ENCODE peak calls at places on chromosome 12, in seven cellular contexts. P is ascending aorta; M is right cardiac atrium; K is naive thymus-derived CD4-positive, alpha-beta T cell; Z is body of pancreas; F is psoas muscle; C is sigmoid colon. R is an unnamed sample.

GRCh38 chr12:65882504-65882903 is 58.2 kb downstream of the HMGA2 start:
- DNase-seq in P (no peak), M (no peak), K (no peak), Z (no peak), F (no peak), C (no peak), R (no peak)

GRCh38 chr12:47835017-47835830 is 15.5 kb upstream of the HDAC7 start:
- DNase-seq in P (no peak), M (peak; percentile 32), K (no peak), Z (no peak), F (no peak), C (peak; percentile 46), R (no peak)

GRCh38 chr12:93614917-93615596 is 42.6 kb downstream of the SOCS2 start:
- DNase-seq in P (no peak), M (no peak), K (no peak), Z (no peak), F (no peak), C (no peak), R (no peak)

GRCh38 chr12:96810057-96810456 is 97.0 kb upstream of the NEDD1 start:
- DNase-seq in P (no peak), M (no peak), K (no peak), Z (no peak), F (no peak), C (no peak), R (no peak)

GRCh38 chr12:25052191-25053020 is 103.5 kb upstream of the BCAT1 start:
- DNase-seq in P (no peak), M (no peak), K (peak; percentile 92), Z (no peak), F (no peak), C (no peak), R (no peak)

GRCh38 chr12:14417717-14418116 is 52.2 kb downstream of the ATF7IP start:
- DNase-seq in P (peak; percentile 24), M (peak; percentile 79), K (peak; percentile 88), Z (peak; percentile 71), F (peak; percentile 47), C (peak; percentile 77), R (no peak)

GRCh38 chr12:51335931-51336330 is 10.5 kb downstream of the CELA1 start:
- DNase-seq in P (no peak), M (no peak), K (no peak), Z (no peak), F (no peak), C (no peak), R (no peak)

GRCh38 chr12:48194780-48195179 is 8.3 kb downstream of the OR10AD1 start:
- DNase-seq in P (no peak), M (no peak), K (no peak), Z (no peak), F (no peak), C (no peak), R (no peak)

GRCh38 chr12:46944104-46944503 is 118.3 kb upstream of the SLC38A4 start:
- DNase-seq in P (no peak), M (no peak), K (no peak), Z (no peak), F (no peak), C (no peak), R (no peak)

GRCh38 chr12:95446511-95446910 is 27.4 kb upstream of the METAP2 start:
- DNase-seq in P (no peak), M (peak; percentile 89), K (no peak), Z (peak; percentile 17), F (peak; percentile 34), C (no peak), R (no peak)

GRCh38 chr12:122721057-122721545 is 4.5 kb upstream of the HCAR3 start:
- DNase-seq in P (no peak), M (no peak), K (no peak), Z (no peak), F (no peak), C (no peak), R (peak; percentile 89)

GRCh38 chr12:63151061-63151897 is at the start of gene AVPR1A:
- DNase-seq in P (no peak), M (peak; percentile 40), K (no peak), Z (peak; percentile 15), F (peak; percentile 19), C (no peak), R (no peak)

GRCh38 chr12:85468356-85469157 is 188.5 kb downstream of the ALX1 start:
- DNase-seq in P (no peak), M (no peak), K (peak; percentile 26), Z (peak; percentile 55), F (no peak), C (no peak), R (no peak)

GRCh38 chr12:92927436-92928116 is 1.5 kb downstream of the EEA1 start:
- DNase-seq in P (no peak), M (no peak), K (peak; percentile 42), Z (no peak), F (no peak), C (no peak), R (no peak)

GRCh38 chr12:132827763-132828703 is 636 bp downstream of the GOLGA3 start:
- DNase-seq in P (no peak), M (peak; percentile 73), K (no peak), Z (peak; percentile 46), F (no peak), C (no peak), R (no peak)

GRCh38 chr12:103884316-103884715 is 43.3 kb upstream of the NT5DC3 start:
- DNase-seq in P (no peak), M (no peak), K (peak; percentile 68), Z (no peak), F (no peak), C (no peak), R (no peak)

GRCh38 chr12:69405466-69405865 is 45.9 kb downstream of the YEATS4 start:
- DNase-seq in P (no peak), M (no peak), K (no peak), Z (no peak), F (peak; percentile 31), C (no peak), R (peak; percentile 92)

GRCh38 chr12:27542628-27543027 is 18.6 kb downstream of the PPFIBP1 start:
- DNase-seq in P (no peak), M (no peak), K (no peak), Z (no peak), F (no peak), C (no peak), R (no peak)

GRCh38 chr12:52537101-52537500 is 15.8 kb downstream of the KRT71 start:
- DNase-seq in P (no peak), M (no peak), K (no peak), Z (no peak), F (no peak), C (no peak), R (no peak)

GRCh38 chr12:52541709-52542108 is 11.2 kb downstream of the KRT71 start:
- DNase-seq in P (no peak), M (no peak), K (no peak), Z (no peak), F (no peak), C (no peak), R (no peak)

GRCh38 chr12:52540531-52540930 is 12.4 kb downstream of the KRT71 start:
- DNase-seq in P (no peak), M (no peak), K (no peak), Z (no peak), F (no peak), C (no peak), R (peak; percentile 32)

GRCh38 chr12:52539821-52540173 is 13.1 kb downstream of the KRT71 start:
- DNase-seq in P (no peak), M (no peak), K (no peak), Z (no peak), F (no peak), C (no peak), R (no peak)

GRCh38 chr12:52539024-52539820 is 13.7 kb downstream of the KRT71 start:
- DNase-seq in P (no peak), M (no peak), K (no peak), Z (no peak), F (no peak), C (no peak), R (no peak)
- H3K27ac ChIP-seq in P (no peak overlapping the region), M (no peak overlapping the region), K (no peak overlapping the region), Z (no peak overlapping the region), F (no peak overlapping the region), C (no peak overlapping the region), R (peak overlapping the region; percentile 72)

DNA sequence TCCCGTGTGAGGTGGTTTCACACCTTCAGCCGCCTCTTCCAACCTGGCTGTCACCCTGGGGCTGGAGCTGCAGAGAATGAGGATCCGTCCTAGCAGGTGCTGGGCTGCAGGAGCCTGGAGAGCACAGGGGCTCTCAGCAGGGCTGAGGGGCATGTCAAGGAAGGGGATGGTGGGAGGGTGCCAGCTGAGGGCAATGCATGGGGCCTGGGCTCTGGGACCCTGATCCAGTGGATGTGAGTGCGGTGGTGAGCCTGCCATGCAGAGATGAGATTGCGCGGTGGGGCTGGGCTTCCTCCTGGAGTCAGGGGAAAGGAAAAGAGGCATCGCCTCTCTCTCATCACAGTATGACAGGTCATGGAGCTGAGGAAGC is 31.5 kb downstream of the ANAPC7 start:
- DNase-seq in P (no peak), M (no peak), K (no peak), Z (no peak), F (no peak), C (no peak), R (no peak)
- H3K4me3 ChIP-seq in P (no peak overlapping the region), M (no peak overlapping the region), K (no peak overlapping the region), Z (no peak overlapping the region), F (no peak overlapping the region), C (no peak overlapping the region), R (no peak overlapping the region)

GRCh38 chr12:106758349-106758951 is 16.0 kb upstream of the RIC8B start:
- DNase-seq in P (no peak), M (no peak), K (no peak), Z (no peak), F (no peak), C (no peak), R (no peak)

GRCh38 chr12:106757623-106758348 is 16.7 kb upstream of the RIC8B start:
- DNase-seq in P (no peak), M (no peak), K (no peak), Z (no peak), F (no peak), C (no peak), R (no peak)

GRCh38 chr12:106764738-106765137 is 9.7 kb upstream of the RIC8B start:
- DNase-seq in P (no peak), M (no peak), K (no peak), Z (no peak), F (no peak), C (no peak), R (no peak)

GRCh38 chr12:106760184-106760531 is 14.3 kb upstream of the RIC8B start:
- DNase-seq in P (no peak), M (no peak), K (peak; percentile 50), Z (no peak), F (no peak), C (no peak), R (no peak)

DNA sequence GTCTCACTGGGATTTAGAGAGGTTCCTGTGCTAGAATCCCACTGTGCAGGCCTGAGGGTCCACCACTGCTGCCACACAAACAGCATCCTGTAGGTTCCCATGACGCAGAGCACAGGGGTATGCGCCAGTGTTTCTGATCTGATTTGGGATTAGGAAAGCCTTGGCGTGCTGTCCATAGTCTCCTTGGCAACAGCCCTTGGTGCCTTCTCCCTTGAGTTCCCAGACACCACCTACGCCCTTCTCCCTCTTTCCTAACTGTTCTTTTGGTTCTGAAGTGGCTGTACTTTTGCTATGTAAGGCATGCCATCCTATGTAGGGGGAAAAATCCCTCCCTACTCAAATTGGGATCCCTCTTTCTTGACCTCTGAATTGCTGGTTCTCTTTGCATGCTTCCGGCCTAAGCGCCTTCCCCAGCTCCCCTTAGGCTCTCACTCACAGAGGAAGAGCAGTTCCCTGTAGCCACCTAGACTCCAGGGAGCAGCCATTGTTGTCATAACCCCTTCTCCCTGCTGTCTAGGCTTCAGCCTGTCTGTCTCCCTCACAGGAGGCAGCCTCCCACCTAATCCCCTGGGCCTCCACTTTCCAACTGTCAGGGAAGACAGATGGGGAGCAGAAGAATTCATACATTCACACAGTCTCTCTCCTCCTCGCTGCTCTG is 14.8 kb upstream of the RIC8B start:
- DNase-seq in P (no peak), M (no peak), K (no peak), Z (no peak), F (no peak), C (no peak), R (no peak)
- H3K27ac ChIP-seq in P (peak overlapping the region; percentile 14), M (no peak overlapping the region), K (peak overlapping the region; percentile 65), Z (no peak overlapping the region), F (no peak overlapping the region), C (no peak overlapping the region), R (no peak overlapping the region)

GRCh38 chr12:53253298-53253697 is 14.8 kb upstream of the ESPL1 start:
- DNase-seq in P (no peak), M (peak; percentile 45), K (no peak), Z (no peak), F (no peak), C (no peak), R (no peak)
- H3K4me3 ChIP-seq in P (peak overlapping the region; percentile 72), M (no peak overlapping the region), K (peak overlapping the region; percentile 95), Z (no peak overlapping the region), F (peak overlapping the region; percentile 84), C (no peak overlapping the region), R (no peak overlapping the region)

R was measured in RWPE2.